ENCODE peak calls at places on chromosomes 12 and 14, in nine cellular contexts. H is neural progenitor cell; S is CD8-positive, alpha-beta T cell; G is ovary; C is heart left ventricle; I is GM06990; J is pancreas; P is HL-60; U is tibial artery. F is an unnamed sample. For H3K27me3, the result is how much of the 10 kb centered on the place peaks cover.

GRCh38 chr12:33588082-33588712 is 148.6 kb upstream of the SYT10 start:
- DNase-seq in H (peak), S (no peak), G (no peak), C (no peak), I (no peak), J (no peak), P (peak), U (no peak), F (no peak)

GRCh38 chr12:96510306-96510764 is 21.0 kb downstream of the CFAP54 start:
- DNase-seq in H (no peak), S (no peak), G (no peak), C (no peak), I (no peak), J (no peak), P (no peak), U (no peak), F (no peak)

GRCh38 chr12:4116251-4117111 is 157.1 kb upstream of the CCND2 start:
- DNase-seq in H (peak), S (no peak), G (no peak), C (peak), I (no peak), J (no peak), P (no peak), U (no peak), F (peak)

GRCh38 chr12:3810016-3810370 is 57.1 kb upstream of the CRACR2A start:
- DNase-seq in H (no peak), S (no peak), G (no peak), C (no peak), I (no peak), J (no peak), P (no peak), U (no peak), F (no peak)

GRCh38 chr12:32198555-32198954 is 91.9 kb downstream of the BICD1 start:
- DNase-seq in H (no peak), S (no peak), G (no peak), C (no peak), I (no peak), J (no peak), P (no peak), U (no peak), F (no peak)

GRCh38 chr12:54230555-54230954 is 41.8 kb upstream of the SMUG1 start:
- DNase-seq in H (no peak), S (no peak), G (no peak), C (no peak), I (no peak), J (no peak), P (no peak), U (no peak), F (no peak)

GRCh38 chr12:131831635-131832041 is 3.4 kb downstream of the MMP17 start:
- DNase-seq in H (no peak), S (no peak), G (peak), C (no peak), I (no peak), J (no peak), P (peak), U (peak), F (peak)

GRCh38 chr12:2149091-2149490 is 96.3 kb downstream of the CACNA1C start:
- DNase-seq in H (no peak), S (no peak), G (no peak), C (no peak), I (no peak), J (no peak), P (no peak), U (no peak), F (no peak)

GRCh38 chr14:63182967-63183366 is 21.3 kb upstream of the RHOJ start:
- DNase-seq in H (no peak), S (no peak), G (no peak), C (no peak), I (no peak), J (no peak), P (no peak), U (no peak), F (no peak)

GRCh38 chr12:25245491-25245890 is 5.2 kb downstream of the KRAS start:
- DNase-seq in H (no peak), S (no peak), G (no peak), C (no peak), I (no peak), J (no peak), P (no peak), U (no peak), F (no peak)

GRCh38 chr14:69055125-69055524 is 76.0 kb upstream of the ACTN1 start:
- DNase-seq in H (no peak), S (no peak), G (no peak), C (no peak), I (no peak), J (no peak), P (no peak), U (no peak), F (peak)

GRCh38 chr14:74941676-74942097 is 13.7 kb downstream of the PGF start:
- DNase-seq in H (no peak), S (peak), G (no peak), C (peak), I (peak), J (no peak), P (no peak), U (peak), F (no peak)

GRCh38 chr12:26938660-26939185 is 453 bp downstream of the FGFR1OP2 start:
- DNase-seq in H (no peak), S (peak), G (no peak), C (no peak), I (no peak), J (no peak), P (no peak), U (no peak), F (no peak)

GRCh38 chr12:3320881-3321509 is 170.0 kb upstream of the PRMT8 start:
- DNase-seq in H (no peak), S (no peak), G (no peak), C (no peak), I (no peak), J (peak), P (no peak), U (no peak), F (no peak)

GRCh38 chr14:102419276-102419675 is 56.5 kb downstream of the TECPR2 start:
- DNase-seq in H (no peak), S (no peak), G (no peak), C (no peak), I (no peak), J (no peak), P (no peak), U (no peak), F (no peak)

GRCh38 chr14:102717211-102717610 is 60.0 kb upstream of the TRAF3 start:
- DNase-seq in H (peak), S (no peak), G (no peak), C (no peak), I (no peak), J (no peak), P (no peak), U (no peak), F (no peak)

GRCh38 chr12:20477691-20478090 is 109.4 kb downstream of the PDE3A start:
- DNase-seq in H (peak), S (no peak), G (no peak), C (no peak), I (no peak), J (no peak), P (no peak), U (no peak), F (no peak)

GRCh38 chr12:2409656-2410265 is 357.0 kb downstream of the CACNA1C start:
- DNase-seq in H (no peak), S (no peak), G (no peak), C (no peak), I (no peak), J (no peak), P (no peak), U (peak), F (no peak)

GRCh38 chr12:17411662-17412061 is 678.3 kb downstream of the RERGL start:
- DNase-seq in H (no peak), S (no peak), G (no peak), C (no peak), I (no peak), J (no peak), P (no peak), U (no peak), F (no peak)

GRCh38 chr14:25049559-25050493 is at the start of gene STXBP6:
- DNase-seq in H (peak), S (no peak), G (peak), C (peak), I (peak), J (peak), P (peak), U (peak), F (no peak)

GRCh38 chr12:25266522-25266921 is 15.8 kb upstream of the KRAS start:
- DNase-seq in H (no peak), S (no peak), G (no peak), C (no peak), I (no peak), J (no peak), P (no peak), U (no peak), F (no peak)

DNA sequence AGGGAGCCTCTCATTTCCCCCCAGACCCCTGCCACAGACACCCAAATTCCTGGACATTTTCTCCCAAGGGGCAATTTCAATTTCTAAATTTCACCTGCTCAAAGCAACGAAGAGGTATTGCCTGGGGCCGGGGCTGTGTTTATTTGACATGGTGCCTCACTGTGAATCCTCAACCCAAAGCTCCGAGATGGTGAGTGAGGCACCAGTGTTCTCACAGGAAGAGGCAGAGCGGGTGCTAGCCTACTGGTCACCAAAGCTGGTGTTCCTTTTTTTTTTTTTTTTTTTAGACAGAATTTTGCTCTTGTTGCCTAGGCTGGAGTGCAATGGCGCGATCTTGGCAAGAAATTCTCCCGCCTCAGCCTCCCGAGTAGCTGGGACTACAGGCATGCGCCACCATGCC is 14.8 kb upstream of the SH2B3 start:
- DNase-seq in H (no peak), S (no peak), G (no peak), C (no peak), I (no peak), J (no peak), P (no peak), U (no peak), F (no peak)
- H3K4me3 ChIP-seq in H (no peak), S (no peak), G (no peak), C (no peak), I (no peak), J (no peak), P (no peak), U (no peak), F (no peak)

DNA sequence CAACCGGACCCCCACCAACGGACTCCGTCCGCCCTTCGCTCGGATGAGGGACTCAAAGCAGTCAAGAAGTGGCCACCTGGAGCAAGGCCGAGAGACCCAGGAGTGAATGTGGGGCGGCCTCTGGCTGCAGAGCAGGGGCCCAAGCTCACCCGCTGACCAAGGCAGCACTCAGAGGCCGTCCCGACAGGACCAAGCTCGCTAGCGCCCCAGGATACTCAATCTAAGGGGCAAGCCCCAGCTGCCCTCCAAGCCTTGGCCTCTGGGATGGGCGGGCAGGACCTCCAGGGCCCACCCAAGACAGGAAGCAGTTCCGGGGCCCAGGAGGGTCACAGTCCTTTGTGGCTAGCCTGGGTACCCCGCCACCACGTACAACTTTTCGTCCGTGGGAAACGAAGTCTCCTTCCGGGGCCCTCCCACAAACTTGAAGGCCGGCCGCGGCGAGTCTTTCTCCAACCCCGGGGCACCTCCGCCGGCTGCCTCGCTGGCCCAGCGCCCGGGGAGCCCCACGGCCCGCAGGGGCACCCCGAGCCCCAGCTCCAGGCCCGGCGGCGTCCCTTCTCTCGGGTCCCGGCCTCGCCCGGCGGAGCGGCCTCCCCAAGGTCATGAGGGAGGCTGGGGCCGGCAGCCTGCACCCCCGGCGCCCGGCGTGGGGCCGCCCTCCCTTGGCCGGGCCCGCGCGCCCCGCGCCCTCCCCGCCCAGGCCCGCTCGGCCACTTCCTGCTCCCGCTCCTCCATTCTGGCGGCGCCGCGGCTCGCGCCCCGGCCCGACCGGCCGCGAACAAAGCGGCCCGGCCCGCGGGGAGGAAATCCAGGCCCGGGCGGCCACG is 694 bp downstream of the AKT1 start:
- DNase-seq in H (peak), S (no peak), G (no peak), C (peak), I (peak), J (no peak), P (no peak), U (no peak), F (no peak)
- TF ChIP-seq CTCF in H (no peak), S (no peak), G (no peak), C (no peak), I (no peak), J (no peak), P (no peak), U (no peak), F (no peak)

DNA sequence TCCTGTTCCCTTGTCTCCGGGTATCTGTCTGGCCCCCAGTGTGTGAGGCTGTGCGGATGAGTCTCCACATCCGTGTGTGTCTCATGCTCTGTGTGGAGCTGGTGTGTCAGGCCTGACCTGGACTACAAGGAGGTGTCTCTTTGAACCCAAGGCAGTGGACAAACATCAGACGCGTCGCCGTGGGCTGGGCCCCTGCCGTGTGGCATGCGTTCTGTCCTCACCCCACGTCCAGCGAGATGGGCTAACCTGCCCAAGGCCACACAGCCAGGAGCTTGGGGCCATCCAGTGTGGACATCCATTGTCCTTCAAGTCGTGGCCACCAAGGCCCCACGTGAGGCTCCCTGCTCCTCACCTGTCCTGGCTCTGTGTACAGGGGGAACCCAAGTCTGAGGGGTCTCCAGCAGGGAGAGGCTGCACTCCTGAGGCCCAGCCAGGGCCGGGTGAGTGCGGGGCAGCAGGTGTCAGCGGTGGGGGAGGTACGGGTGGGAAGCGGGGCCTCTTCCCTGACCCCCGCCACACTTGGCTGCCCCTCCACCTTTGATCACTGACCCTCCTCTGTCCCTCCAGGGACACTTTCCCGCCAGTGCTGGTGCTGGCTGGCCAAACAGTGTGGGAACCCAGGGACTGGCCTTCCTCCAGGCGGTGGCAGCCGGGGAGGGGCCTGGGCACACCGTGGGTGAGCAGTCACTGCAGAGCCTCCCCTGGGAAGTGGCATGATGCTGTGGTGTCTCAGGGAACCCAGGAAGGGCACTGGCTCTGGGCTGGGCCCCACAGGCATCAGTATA is 48.5 kb downstream of the CYP46A1 start:
- DNase-seq in H (no peak), S (no peak), G (peak), C (peak), I (no peak), J (peak), P (no peak), U (peak), F (no peak)
- H3K27me3 ChIP-seq in H (under half), S (under half), G (under half), C (under half), I (under half), J (under half), P (under half), U (under half), F (under half)

GRCh38 chr14:33799705-33800269 is 151.1 kb downstream of the EGLN3 start:
- DNase-seq in H (no peak), S (no peak), G (no peak), C (no peak), I (no peak), J (no peak), P (no peak), U (peak), F (no peak)
- H3K4me3 ChIP-seq in H (no peak), S (no peak), G (no peak), C (peak), I (no peak), J (no peak), P (no peak), U (peak), F (no peak)

GRCh38 chr12:101823039-101823438 is 7.7 kb downstream of the GNPTAB start:
- DNase-seq in H (no peak), S (no peak), G (no peak), C (no peak), I (no peak), J (no peak), P (no peak), U (no peak), F (no peak)
- TF ChIP-seq CTCF in H (no peak), S (no peak), G (no peak), C (no peak), I (no peak), J (no peak), P (no peak), U (no peak), F (no peak)

GRCh38 chr12:5433081-5433839 is 1.4 kb downstream of the NTF3 start:
- DNase-seq in H (peak), S (no peak), G (peak), C (peak), I (no peak), J (no peak), P (no peak), U (peak), F (no peak)

GRCh38 chr12:5434647-5434968 is 2.7 kb downstream of the NTF3 start:
- DNase-seq in H (no peak), S (peak), G (no peak), C (no peak), I (no peak), J (no peak), P (no peak), U (no peak), F (no peak)

GRCh38 chr12:5432011-5432400 is at the start of gene NTF3:
- DNase-seq in H (peak), S (no peak), G (peak), C (peak), I (no peak), J (no peak), P (no peak), U (peak), F (peak)

GRCh38 chr12:5435161-5435560 is 3.3 kb downstream of the NTF3 start:
- DNase-seq in H (no peak), S (no peak), G (no peak), C (no peak), I (no peak), J (no peak), P (no peak), U (no peak), F (no peak)

DNA sequence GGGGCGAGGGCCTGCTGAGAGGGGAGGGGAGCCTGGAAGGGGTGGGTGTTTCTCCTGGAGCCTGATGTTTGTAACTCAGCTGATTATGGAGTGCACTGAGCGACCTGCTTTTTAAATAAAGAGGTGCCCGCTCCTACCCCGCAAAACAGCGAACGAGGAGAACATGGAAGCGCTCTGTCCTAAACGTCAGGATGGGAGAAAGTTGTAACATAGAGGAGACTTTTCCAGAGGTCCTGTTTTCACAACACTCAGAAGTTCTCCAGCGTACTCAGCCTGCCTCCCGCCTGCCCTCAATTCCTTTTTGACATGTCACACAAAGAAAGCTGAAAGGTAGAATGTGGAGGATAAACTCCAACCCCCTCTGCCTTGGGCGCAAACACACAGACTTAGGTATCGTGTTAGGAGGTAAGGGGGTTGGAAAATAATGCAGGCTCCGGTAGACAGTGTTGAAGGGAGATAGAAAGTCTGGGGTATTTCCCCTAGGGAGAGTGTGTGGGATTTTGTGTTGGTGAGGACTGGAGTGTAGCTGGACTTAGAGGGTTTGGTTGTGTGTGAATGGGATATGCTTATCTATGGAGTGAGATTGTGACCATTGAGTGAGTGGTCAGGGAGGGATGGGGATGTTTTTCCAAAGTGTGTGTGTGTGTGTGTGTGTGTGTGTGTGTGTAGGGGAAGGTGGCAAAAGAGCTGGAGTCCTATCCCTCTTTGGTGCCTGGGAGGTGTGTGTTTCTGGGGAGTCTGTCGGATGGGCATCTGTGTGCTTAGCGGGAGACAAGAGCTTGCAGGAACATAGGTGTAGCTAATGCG is 2.1 kb downstream of the NTF3 start:
- DNase-seq in H (peak), S (no peak), G (no peak), C (no peak), I (no peak), J (no peak), P (no peak), U (no peak), F (no peak)
- H3K27me3 ChIP-seq in H (half or more), S (under half), G (under half), C (under half), I (under half), J (under half), P (under half), U (under half), F (under half)

GRCh38 chr12:110001596-110001995 is 2.4 kb downstream of the ANKRD13A start:
- DNase-seq in H (no peak), S (no peak), G (no peak), C (no peak), I (no peak), J (no peak), P (no peak), U (no peak), F (no peak)
- H3K4me3 ChIP-seq in H (no peak), S (no peak), G (no peak), C (no peak), I (no peak), J (no peak), P (no peak), U (no peak), F (peak)

DNA sequence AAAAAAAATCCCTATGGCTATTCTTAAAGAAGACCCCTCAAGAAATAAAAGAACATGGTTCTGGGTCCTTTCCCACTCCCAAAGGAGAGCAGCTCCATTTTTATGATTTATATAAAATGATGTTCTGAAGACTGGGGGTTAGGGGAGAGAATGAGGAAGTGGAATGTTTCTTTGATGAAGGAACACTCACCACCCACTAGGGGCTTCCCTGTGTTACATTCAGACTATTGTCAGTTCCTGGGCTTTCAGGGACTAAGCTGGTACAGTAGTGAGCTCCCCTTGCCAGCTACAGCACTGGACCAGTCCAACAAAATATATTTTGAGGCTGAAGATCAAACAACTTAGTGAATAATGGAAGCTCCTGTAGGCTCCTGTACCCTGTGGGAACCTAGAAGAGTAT is 98.9 kb downstream of the HMGA2 start:
- DNase-seq in H (no peak), S (no peak), G (no peak), C (no peak), I (no peak), J (no peak), P (no peak), U (no peak), F (no peak)
- TF ChIP-seq CTCF in H (peak), S (no peak), G (no peak), C (no peak), I (peak), J (no peak), P (no peak), U (no peak), F (peak)

F was measured in AG04450.